ENCODE peak calls at places on chromosome 22, in ten cellular contexts. O is activated T-cell treated with anti-CD3 and anti-CD28 coated beads for 48 hours; E is B cell; J is activated naive CD4-positive, alpha-beta T cell; G is HCEC 1CT; Z is chondrocyte; D is anterior cingulate cortex; I is activated CD4-positive, alpha-beta T cell treated with anti-CD3 and anti-CD28 coated beads for 4 hours; U is neural crest cell; N is lower leg skin. X is an unnamed sample.

GRCh38 chr22:38270091-38270972 is 2.5 kb downstream of the TMEM184B start:
- DNase-seq in O (no peak), I (no peak), D (peak), E (no peak), J (no peak), U (no peak), Z (no peak), G (no peak), N (no peak), X (no peak)

GRCh38 chr22:23193882-23194281 is 13.6 kb downstream of the BCR start:
- DNase-seq in D (peak), J (no peak), Z (no peak), G (no peak), E (no peak), O (no peak), N (no peak), I (no peak), U (no peak), X (no peak)

GRCh38 chr22:47198801-47199251 is 436.4 kb downstream of the TBC1D22A start:
- DNase-seq in D (no peak), O (no peak), J (no peak), U (no peak), E (no peak), N (peak), Z (no peak), G (no peak), I (no peak), X (peak)

GRCh38 chr22:47033648-47034000 is 271.2 kb downstream of the TBC1D22A start:
- DNase-seq in E (no peak), G (no peak), D (no peak), J (no peak), N (no peak), U (no peak), Z (peak), O (no peak), I (no peak), X (no peak)

GRCh38 chr22:44783581-44783980 is 31.2 kb downstream of the ARHGAP8 start:
- DNase-seq in E (no peak), J (no peak), G (no peak), O (no peak), Z (no peak), N (no peak), U (no peak), I (no peak), D (no peak), X (no peak)

GRCh38 chr22:26939466-26939865 is 282.1 kb downstream of the MIAT start:
- DNase-seq in G (no peak), N (peak), Z (no peak), U (no peak), J (no peak), O (no peak), I (no peak), E (no peak), D (no peak), X (no peak)

GRCh38 chr22:45029501-45029900 is 19.7 kb upstream of the PHF21B start:
- DNase-seq in J (no peak), Z (no peak), D (no peak), N (no peak), E (no peak), O (no peak), I (no peak), G (no peak), U (no peak), X (no peak)

GRCh38 chr22:46607483-46608114 is 12.6 kb upstream of the GRAMD4 start:
- DNase-seq in D (no peak), G (no peak), U (no peak), O (no peak), I (no peak), N (no peak), J (no peak), Z (peak), E (no peak), X (no peak)

GRCh38 chr22:26417406-26417805 is 11.7 kb upstream of the ASPHD2 start:
- DNase-seq in E (no peak), O (no peak), U (no peak), G (no peak), D (no peak), J (no peak), N (no peak), I (no peak), Z (no peak), X (no peak)

GRCh38 chr22:49197986-49198704 is 629.5 kb downstream of the BRD1 start:
- DNase-seq in E (no peak), D (no peak), O (no peak), I (no peak), G (no peak), U (no peak), Z (peak), J (no peak), N (peak), X (no peak)

GRCh38 chr22:37007666-37008065 is 11.6 kb downstream of the TST start:
- DNase-seq in E (no peak), Z (no peak), N (no peak), D (no peak), J (no peak), I (no peak), O (no peak), G (no peak), U (no peak), X (no peak)

GRCh38 chr22:24950272-24950902 is 2.1 kb upstream of the KIAA1671 start:
- DNase-seq in O (no peak), D (peak), N (no peak), G (no peak), U (no peak), Z (no peak), I (no peak), E (no peak), J (no peak), X (no peak)

GRCh38 chr22:29787371-29787980 is 20.3 kb downstream of the UQCR10 start:
- DNase-seq in G (no peak), I (no peak), N (no peak), U (no peak), J (no peak), O (no peak), Z (no peak), D (no peak), E (no peak), X (no peak)

GRCh38 chr22:49657275-49657973 is 170.2 kb downstream of the BRD1 start:
- DNase-seq in E (peak), D (no peak), U (no peak), Z (no peak), J (peak), G (no peak), N (peak), I (peak), O (peak), X (peak)

GRCh38 chr22:24440718-24441405 is 13.5 kb downstream of the ADORA2A start:
- DNase-seq in N (no peak), J (no peak), D (no peak), O (no peak), I (no peak), G (no peak), E (no peak), U (no peak), Z (peak), X (no peak)

GRCh38 chr22:45922256-45922655 is 54.7 kb downstream of the WNT7B start:
- DNase-seq in I (no peak), U (no peak), N (no peak), D (no peak), G (no peak), O (no peak), J (no peak), Z (no peak), E (no peak), X (no peak)

GRCh38 chr22:49063040-49063329 is 764.7 kb downstream of the BRD1 start:
- DNase-seq in U (no peak), Z (peak), E (no peak), N (no peak), J (no peak), O (no peak), G (no peak), D (no peak), I (no peak), X (no peak)

GRCh38 chr22:43289976-43290663 is 53.1 kb downstream of the SCUBE1 start:
- DNase-seq in O (no peak), J (no peak), I (no peak), E (no peak), D (no peak), U (no peak), Z (no peak), G (no peak), N (peak), X (no peak)

GRCh38 chr22:41286639-41287091 is 678 bp upstream of the RANGAP1 start:
- DNase-seq in G (peak), O (peak), U (no peak), I (peak), Z (no peak), N (no peak), E (peak), J (no peak), D (peak), X (no peak)

GRCh38 chr22:22924369-22925145 is 36.9 kb downstream of the IGLL5 start:
- DNase-seq in U (no peak), G (no peak), D (no peak), N (no peak), I (no peak), E (no peak), Z (no peak), J (no peak), O (no peak), X (no peak)

GRCh38 chr22:25402501-25403283 is 161.8 kb upstream of the GRK3 start:
- DNase-seq in E (no peak), O (no peak), I (no peak), U (no peak), J (no peak), G (peak), D (no peak), Z (no peak), N (no peak), X (no peak)

GRCh38 chr22:33919591-33920501 is at the start of gene LARGE1:
- DNase-seq in E (peak), Z (peak), I (no peak), U (peak), J (no peak), O (no peak), G (no peak), D (no peak), N (peak), X (no peak)

GRCh38 chr22:29784451-29785361 is 17.5 kb downstream of the UQCR10 start:
- DNase-seq in J (no peak), N (no peak), D (peak), U (no peak), Z (no peak), E (no peak), I (no peak), O (no peak), G (no peak), X (no peak)

GRCh38 chr22:46432164-46433068 is 96.9 kb downstream of the TRMU start:
- DNase-seq in N (no peak), G (no peak), Z (no peak), O (peak), E (peak), D (no peak), J (no peak), U (no peak), I (peak), X (no peak)

GRCh38 chr22:23831781-23832180 is 7.0 kb downstream of the DERL3 start:
- DNase-seq in Z (peak), U (no peak), I (no peak), J (no peak), G (no peak), O (no peak), D (no peak), N (no peak), E (no peak), X (no peak)

GRCh38 chr22:19723165-19723989 is at the start of gene GP1BB:
- DNase-seq in N (no peak), D (no peak), I (no peak), G (no peak), Z (no peak), O (peak), E (peak), U (no peak), J (no peak), X (no peak)

GRCh38 chr22:37199839-37200161 is 11.8 kb upstream of the C1QTNF6 start:
- DNase-seq in Z (no peak), D (no peak), E (no peak), J (no peak), I (no peak), N (no peak), O (no peak), G (no peak), U (no peak), X (no peak)

GRCh38 chr22:23562186-23562585 is 17.9 kb downstream of the IGLL1 start:
- DNase-seq in N (peak), J (no peak), G (no peak), D (no peak), O (no peak), E (no peak), I (no peak), Z (no peak), U (no peak), X (no peak)

GRCh38 chr22:40855960-40856512 is 403 bp downstream of the ST13 start:
- DNase-seq in N (no peak), O (no peak), U (no peak), J (no peak), D (no peak), E (peak), G (peak), I (no peak), Z (no peak), X (no peak)

GRCh38 chr22:27670701-27671412 is 130.7 kb downstream of the MN1 start:
- DNase-seq in N (no peak), I (no peak), G (no peak), D (no peak), Z (no peak), U (peak), E (no peak), O (no peak), J (no peak), X (no peak)

GRCh38 chr22:25461301-25461700 is 103.2 kb upstream of the GRK3 start:
- DNase-seq in O (no peak), E (no peak), Z (no peak), U (no peak), N (no peak), G (no peak), D (no peak), J (no peak), I (no peak), X (no peak)

X was measured in omental fat pad.